ENCODE peak calls at places on chromosomes 13 and 19, in eight cellular contexts. W, M, U, A, B, X, J and F are unnamed samples.

GRCh38 chr19:2047449-2048103 is 3.5 kb downstream of the MKNK2 start:
- DNase-seq in B (peak), M (no peak), U (no peak), J (no peak), X (no peak), W (no peak), A (no peak), F (peak)

GRCh38 chr19:29665826-29666633 is 769 bp downstream of the PLEKHF1 start:
- DNase-seq in X (peak), J (no peak), U (no peak), B (peak), M (no peak), W (peak), A (no peak), F (peak)

GRCh38 chr19:1862424-1863307 is 713 bp downstream of the KLF16 start:
- DNase-seq in B (no peak), J (no peak), M (no peak), W (peak), X (no peak), A (no peak), U (no peak), F (peak)

GRCh38 chr19:45153339-45154063 is 7.3 kb downstream of the NKPD1 start:
- DNase-seq in W (peak), B (peak), X (peak), J (no peak), A (no peak), U (no peak), M (no peak), F (peak)

GRCh38 chr13:102903659-102904407 is 58.0 kb downstream of the ERCC5 start:
- DNase-seq in M (no peak), A (no peak), B (no peak), J (peak), U (no peak), X (no peak), W (no peak), F (peak)

GRCh38 chr19:17220207-17220758 is 5.1 kb downstream of the USE1 start:
- DNase-seq in U (no peak), M (no peak), W (no peak), J (peak), A (no peak), B (no peak), X (no peak), F (peak)

GRCh38 chr19:48393196-48393558 is 291 bp upstream of the GRIN2D start:
- DNase-seq in J (no peak), X (no peak), A (no peak), U (no peak), W (no peak), B (no peak), M (no peak), F (peak)

GRCh38 chr19:46410205-46411087 is 2.9 kb downstream of the CCDC8 start:
- DNase-seq in M (no peak), W (no peak), X (no peak), U (no peak), A (no peak), B (no peak), J (no peak), F (no peak)

GRCh38 chr13:43300817-43301216 is 277.4 kb downstream of the DNAJC15 start:
- DNase-seq in A (no peak), B (no peak), W (no peak), J (no peak), M (no peak), X (no peak), U (no peak), F (no peak)

GRCh38 chr13:31278874-31279273 is 79.1 kb downstream of the B3GLCT start:
- DNase-seq in M (no peak), A (no peak), W (no peak), X (no peak), U (no peak), J (no peak), B (no peak), F (no peak)

GRCh38 chr13:113545455-113545930 is 39.1 kb upstream of the TFDP1 start:
- DNase-seq in W (no peak), A (no peak), U (no peak), J (no peak), M (no peak), B (no peak), X (peak), F (no peak)